ENCODE peak calls at places on chromosomes 4 and X, in seven cellular contexts. One of them, this sample, is unnamed.

GRCh38 chr4:151422862-151423261 is 13.9 kb downstream of the FHIP1A start:
- DNase-seq in MM.1S: no peak
- DNase-seq in GM23248: no peak
- DNase-seq in neural progenitor cell: no peak
- DNase-seq in PC-3: no peak
- DNase-seq in SK-N-SH: no peak
- DNase-seq in GM23338: no peak
- DNase-seq in this sample: no peak

GRCh38 chr4:158131037-158131436 is 41.8 kb downstream of the GASK1B start:
- DNase-seq in SK-N-SH: no peak
- DNase-seq in GM23338: no peak
- DNase-seq in PC-3: no peak
- DNase-seq in MM.1S: no peak
- DNase-seq in neural progenitor cell: no peak
- DNase-seq in GM23248: peak; percentile 76
- DNase-seq in this sample: no peak

GRCh38 chr4:137065306-137065705 is 467.0 kb downstream of the PCDH18 start:
- DNase-seq in SK-N-SH: no peak
- DNase-seq in PC-3: no peak
- DNase-seq in MM.1S: no peak
- DNase-seq in GM23248: peak; percentile 10
- DNase-seq in neural progenitor cell: no peak
- DNase-seq in GM23338: peak; percentile 1
- DNase-seq in this sample: no peak

GRCh38 chr4:54568184-54568583 is 89.6 kb upstream of the KIT start:
- DNase-seq in GM23248: peak; percentile 84
- DNase-seq in GM23338: no peak
- DNase-seq in PC-3: peak; percentile 82
- DNase-seq in MM.1S: no peak
- DNase-seq in SK-N-SH: no peak
- DNase-seq in neural progenitor cell: no peak
- DNase-seq in this sample: peak; percentile 64

GRCh38 chr4:16707874-16708273 is 190.6 kb downstream of the LDB2 start:
- DNase-seq in GM23248: peak; percentile 68
- DNase-seq in MM.1S: no peak
- DNase-seq in PC-3: no peak
- DNase-seq in SK-N-SH: no peak
- DNase-seq in neural progenitor cell: no peak
- DNase-seq in GM23338: no peak
- DNase-seq in this sample: no peak

GRCh38 chr4:41856797-41857196 is 78.4 kb upstream of the TMEM33 start:
- DNase-seq in GM23248: no peak
- DNase-seq in PC-3: no peak
- DNase-seq in neural progenitor cell: no peak
- DNase-seq in SK-N-SH: no peak
- DNase-seq in MM.1S: no peak
- DNase-seq in GM23338: no peak
- DNase-seq in this sample: no peak

GRCh38 chr4:94548571-94548970 is 96.8 kb downstream of the PDLIM5 start:
- DNase-seq in GM23338: peak; percentile 33
- DNase-seq in GM23248: peak; percentile 82
- DNase-seq in SK-N-SH: no peak
- DNase-seq in neural progenitor cell: peak; percentile 36
- DNase-seq in PC-3: peak; percentile 86
- DNase-seq in MM.1S: no peak
- DNase-seq in this sample: peak; percentile 95

GRCh38 chr4:47722176-47722575 is 115.7 kb downstream of the CORIN start:
- DNase-seq in SK-N-SH: no peak
- DNase-seq in GM23248: no peak
- DNase-seq in GM23338: no peak
- DNase-seq in MM.1S: no peak
- DNase-seq in PC-3: no peak
- DNase-seq in neural progenitor cell: no peak
- DNase-seq in this sample: no peak

GRCh38 chr4:164350086-164350485 is 403.8 kb upstream of the SMIM31 start:
- DNase-seq in GM23338: no peak
- DNase-seq in MM.1S: no peak
- DNase-seq in neural progenitor cell: no peak
- DNase-seq in GM23248: no peak
- DNase-seq in PC-3: peak; percentile 76
- DNase-seq in SK-N-SH: no peak
- DNase-seq in this sample: no peak

GRCh38 chr4:4323705-4324534 is 33.9 kb downstream of the ZBTB49 start:
- DNase-seq in neural progenitor cell: no peak
- DNase-seq in GM23248: no peak
- DNase-seq in PC-3: no peak
- DNase-seq in MM.1S: no peak
- DNase-seq in GM23338: peak; percentile 39
- DNase-seq in SK-N-SH: no peak
- DNase-seq in this sample: no peak

GRCh38 chrX:95889279-95889678 is 795.4 kb upstream of the DIAPH2 start:
- DNase-seq in GM23338: no peak
- DNase-seq in GM23248: no peak
- DNase-seq in SK-N-SH: no peak
- DNase-seq in neural progenitor cell: no peak
- DNase-seq in PC-3: no peak
- DNase-seq in MM.1S: no peak
- DNase-seq in this sample: no peak

GRCh38 chr4:69617083-69617694 is 22.3 kb downstream of the UGT2A2 start:
- DNase-seq in PC-3: peak; percentile 76
- DNase-seq in GM23248: peak; percentile 55
- DNase-seq in GM23338: peak; percentile 71
- DNase-seq in SK-N-SH: no peak
- DNase-seq in MM.1S: peak; percentile 66
- DNase-seq in neural progenitor cell: peak; percentile 65
- DNase-seq in this sample: no peak

GRCh38 chrX:111098874-111099273 is 2.9 kb downstream of the PAK3 start:
- DNase-seq in MM.1S: peak; percentile 72
- DNase-seq in PC-3: peak; percentile 30
- DNase-seq in neural progenitor cell: peak; percentile 89
- DNase-seq in GM23248: peak; percentile 1
- DNase-seq in SK-N-SH: peak; percentile 68
- DNase-seq in GM23338: peak; percentile 81
- DNase-seq in this sample: no peak

GRCh38 chrX:15349046-15349445 is 13.7 kb upstream of the PIGA start:
- DNase-seq in SK-N-SH: peak; percentile 62
- DNase-seq in MM.1S: peak; percentile 47
- DNase-seq in GM23248: peak; percentile 70
- DNase-seq in neural progenitor cell: peak; percentile 85
- DNase-seq in GM23338: peak; percentile 76
- DNase-seq in PC-3: peak; percentile 83
- DNase-seq in this sample: peak; percentile 57

GRCh38 chr4:145756244-145756643 is 76.3 kb downstream of the C4orf51 start:
- DNase-seq in neural progenitor cell: no peak
- DNase-seq in SK-N-SH: no peak
- DNase-seq in MM.1S: no peak
- DNase-seq in PC-3: no peak
- DNase-seq in GM23248: no peak
- DNase-seq in GM23338: no peak
- DNase-seq in this sample: no peak
- H3K4me1 ChIP-seq in neural progenitor cell: no peaks in the 10 kb centered on the region
- H3K4me1 ChIP-seq in SK-N-SH: no peaks in the 10 kb centered on the region
- H3K4me1 ChIP-seq in MM.1S: no peaks in the 10 kb centered on the region
- H3K4me1 ChIP-seq in PC-3: no peaks in the 10 kb centered on the region
- H3K4me1 ChIP-seq in GM23248: peaks cover 4% of the 10 kb centered on the region
- H3K4me1 ChIP-seq in GM23338: no peaks in the 10 kb centered on the region
- H3K4me1 ChIP-seq in this sample: no peaks in the 10 kb centered on the region

GRCh38 chrX:54482839-54483593 is 13.0 kb downstream of the FGD1 start:
- DNase-seq in GM23338: peak; percentile 59
- DNase-seq in neural progenitor cell: peak; percentile 28
- DNase-seq in SK-N-SH: peak; percentile 63
- DNase-seq in MM.1S: no peak
- DNase-seq in PC-3: no peak
- DNase-seq in GM23248: peak; percentile 55
- DNase-seq in this sample: no peak
- H3K4me3 ChIP-seq in GM23338: peak overlapping the region; percentile 28
- H3K4me3 ChIP-seq in neural progenitor cell: no peak overlapping the region
- H3K4me3 ChIP-seq in SK-N-SH: no peak overlapping the region
- H3K4me3 ChIP-seq in MM.1S: no peak overlapping the region
- H3K4me3 ChIP-seq in PC-3: no peak overlapping the region
- H3K4me3 ChIP-seq in GM23248: no peak overlapping the region
- H3K4me3 ChIP-seq in this sample: no peak overlapping the region

GRCh38 chr4:108559911-108560310 is 60.5 kb upstream of the RPL34 start:
- DNase-seq in GM23248: no peak
- DNase-seq in SK-N-SH: no peak
- DNase-seq in PC-3: no peak
- DNase-seq in MM.1S: no peak
- DNase-seq in neural progenitor cell: no peak
- DNase-seq in GM23338: no peak
- DNase-seq in this sample: no peak

GRCh38 chr4:108556166-108556565 is 64.2 kb upstream of the RPL34 start:
- DNase-seq in GM23338: no peak
- DNase-seq in SK-N-SH: no peak
- DNase-seq in GM23248: no peak
- DNase-seq in neural progenitor cell: no peak
- DNase-seq in PC-3: no peak
- DNase-seq in MM.1S: no peak
- DNase-seq in this sample: no peak

GRCh38 chr4:108559067-108559793 is 61.1 kb upstream of the RPL34 start:
- DNase-seq in MM.1S: no peak
- DNase-seq in PC-3: no peak
- DNase-seq in GM23248: no peak
- DNase-seq in neural progenitor cell: no peak
- DNase-seq in SK-N-SH: no peak
- DNase-seq in GM23338: no peak
- DNase-seq in this sample: no peak

GRCh38 chr4:108556588-108557200 is 63.7 kb upstream of the RPL34 start:
- DNase-seq in PC-3: no peak
- DNase-seq in GM23248: no peak
- DNase-seq in SK-N-SH: no peak
- DNase-seq in neural progenitor cell: no peak
- DNase-seq in GM23338: no peak
- DNase-seq in MM.1S: no peak
- DNase-seq in this sample: no peak

GRCh38 chr4:108555701-108556100 is 64.7 kb upstream of the RPL34 start:
- DNase-seq in neural progenitor cell: no peak
- DNase-seq in GM23248: no peak
- DNase-seq in SK-N-SH: no peak
- DNase-seq in PC-3: no peak
- DNase-seq in GM23338: no peak
- DNase-seq in MM.1S: no peak
- DNase-seq in this sample: no peak
- H3F3A ChIP-seq in neural progenitor cell: no peaks in the 10 kb centered on the region
- H3F3A ChIP-seq in GM23248: no peaks in the 10 kb centered on the region
- H3F3A ChIP-seq in SK-N-SH: no peaks in the 10 kb centered on the region
- H3F3A ChIP-seq in PC-3: no peaks in the 10 kb centered on the region
- H3F3A ChIP-seq in GM23338: no peaks in the 10 kb centered on the region
- H3F3A ChIP-seq in MM.1S: no peaks in the 10 kb centered on the region
- H3F3A ChIP-seq in this sample: no peaks in the 10 kb centered on the region

GRCh38 chr4:57091657-57092162 is 18.5 kb downstream of the IGFBP7 start:
- DNase-seq in PC-3: no peak
- DNase-seq in MM.1S: no peak
- DNase-seq in GM23338: peak; percentile 23
- DNase-seq in GM23248: no peak
- DNase-seq in neural progenitor cell: no peak
- DNase-seq in SK-N-SH: no peak
- DNase-seq in this sample: no peak
- H3K4me1 ChIP-seq in PC-3: no peaks in the 10 kb centered on the region
- H3K4me1 ChIP-seq in MM.1S: no peaks in the 10 kb centered on the region
- H3K4me1 ChIP-seq in GM23338: peaks cover 17% of the 10 kb centered on the region
- H3K4me1 ChIP-seq in GM23248: peaks cover 32% of the 10 kb centered on the region
- H3K4me1 ChIP-seq in neural progenitor cell: no peaks in the 10 kb centered on the region
- H3K4me1 ChIP-seq in SK-N-SH: peaks cover 5% of the 10 kb centered on the region
- H3K4me1 ChIP-seq in this sample: no peaks in the 10 kb centered on the region

GRCh38 chrX:19556202-19556601 is 40.9 kb upstream of the MAP3K15 start:
- DNase-seq in PC-3: no peak
- DNase-seq in SK-N-SH: no peak
- DNase-seq in GM23248: no peak
- DNase-seq in MM.1S: no peak
- DNase-seq in GM23338: no peak
- DNase-seq in neural progenitor cell: no peak
- DNase-seq in this sample: no peak

GRCh38 chrX:19555683-19556082 is 40.4 kb upstream of the MAP3K15 start:
- DNase-seq in GM23248: no peak
- DNase-seq in GM23338: no peak
- DNase-seq in MM.1S: no peak
- DNase-seq in SK-N-SH: no peak
- DNase-seq in PC-3: no peak
- DNase-seq in neural progenitor cell: no peak
- DNase-seq in this sample: no peak

GRCh38 chrX:19552793-19553192 is 37.5 kb upstream of the MAP3K15 start:
- DNase-seq in SK-N-SH: no peak
- DNase-seq in GM23338: no peak
- DNase-seq in MM.1S: no peak
- DNase-seq in neural progenitor cell: no peak
- DNase-seq in PC-3: no peak
- DNase-seq in GM23248: no peak
- DNase-seq in this sample: no peak

GRCh38 chrX:19554786-19555185 is 39.5 kb upstream of the MAP3K15 start:
- DNase-seq in GM23248: peak; percentile 88
- DNase-seq in neural progenitor cell: no peak
- DNase-seq in MM.1S: no peak
- DNase-seq in SK-N-SH: no peak
- DNase-seq in PC-3: peak; percentile 8
- DNase-seq in GM23338: no peak
- DNase-seq in this sample: no peak

GRCh38 chrX:19555236-19555635 is 39.9 kb upstream of the MAP3K15 start:
- DNase-seq in PC-3: no peak
- DNase-seq in GM23338: no peak
- DNase-seq in SK-N-SH: no peak
- DNase-seq in MM.1S: no peak
- DNase-seq in neural progenitor cell: no peak
- DNase-seq in GM23248: no peak
- DNase-seq in this sample: no peak
- H3K4me3 ChIP-seq in PC-3: no peak overlapping the region
- H3K4me3 ChIP-seq in GM23338: no peak overlapping the region
- H3K4me3 ChIP-seq in SK-N-SH: no peak overlapping the region
- H3K4me3 ChIP-seq in MM.1S: no peak overlapping the region
- H3K4me3 ChIP-seq in neural progenitor cell: no peak overlapping the region
- H3K4me3 ChIP-seq in GM23248: peak overlapping the region; percentile 35
- H3K4me3 ChIP-seq in this sample: no peak overlapping the region

GRCh38 chr4:40241026-40241425 is 44.2 kb downstream of the RHOH start:
- DNase-seq in PC-3: no peak
- DNase-seq in MM.1S: no peak
- DNase-seq in SK-N-SH: no peak
- DNase-seq in GM23338: no peak
- DNase-seq in neural progenitor cell: no peak
- DNase-seq in GM23248: no peak
- DNase-seq in this sample: no peak
- H3F3A ChIP-seq in PC-3: no peaks in the 10 kb centered on the region
- H3F3A ChIP-seq in MM.1S: peaks cover 17% of the 10 kb centered on the region
- H3F3A ChIP-seq in SK-N-SH: no peaks in the 10 kb centered on the region
- H3F3A ChIP-seq in GM23338: no peaks in the 10 kb centered on the region
- H3F3A ChIP-seq in neural progenitor cell: no peaks in the 10 kb centered on the region
- H3F3A ChIP-seq in GM23248: peaks cover 5% of the 10 kb centered on the region
- H3F3A ChIP-seq in this sample: no peaks in the 10 kb centered on the region

GRCh38 chr4:2805712-2806391 is 13.0 kb downstream of the SH3BP2 start:
- DNase-seq in GM23338: no peak
- DNase-seq in SK-N-SH: no peak
- DNase-seq in GM23248: no peak
- DNase-seq in MM.1S: no peak
- DNase-seq in neural progenitor cell: no peak
- DNase-seq in PC-3: peak; percentile 67
- DNase-seq in this sample: peak; percentile 85
- H3K4me1 ChIP-seq in GM23338: peaks cover 6% of the 10 kb centered on the region
- H3K4me1 ChIP-seq in SK-N-SH: peaks cover 50% of the 10 kb centered on the region
- H3K4me1 ChIP-seq in GM23248: peaks cover 9% of the 10 kb centered on the region
- H3K4me1 ChIP-seq in MM.1S: no peaks in the 10 kb centered on the region
- H3K4me1 ChIP-seq in neural progenitor cell: peaks cover 23% of the 10 kb centered on the region
- H3K4me1 ChIP-seq in PC-3: peaks cover 18% of the 10 kb centered on the region
- H3K4me1 ChIP-seq in this sample: peaks cover 36% of the 10 kb centered on the region

This sample was measured in PC-9.